ENCODE peak calls at places on chromosomes 6 and 20, in six cellular contexts. Y is activated B cell treated with CpG ODN at 0.5 μM for 24 hours; D is GM13976; E is amniotic epithelial cell; T is brain microvascular endothelial cell; H is activated CD8-positive, alpha-beta memory T cell treated with anti-CD3 and anti-CD28 coated beads for 48 hours. I is an unnamed sample.

GRCh38 chr6:168261234-168261633 is 58.3 kb downstream of the DACT2 start:
- DNase-seq in T (no peak), D (no peak), H (no peak), Y (no peak), E (no peak), I (no peak)

GRCh38 chr6:166691199-166691598 is 64.1 kb upstream of the RPS6KA2 start:
- DNase-seq in T (peak; percentile 14), E (peak; percentile 57), Y (no peak), H (no peak), D (no peak), I (no peak)

GRCh38 chr20:43750774-43751166 is 24.0 kb upstream of the GTSF1L start:
- DNase-seq in E (no peak), T (no peak), Y (no peak), D (no peak), H (no peak), I (no peak)

GRCh38 chr6:41548098-41548840 is 2.1 kb downstream of the FOXP4 start:
- DNase-seq in T (no peak), H (no peak), Y (peak; percentile 54), E (no peak), D (peak; percentile 74), I (no peak)

GRCh38 chr6:38195113-38195635 is 375.6 kb downstream of the ZFAND3 start:
- DNase-seq in E (no peak), D (no peak), T (no peak), Y (no peak), H (no peak), I (no peak)

GRCh38 chr6:134165827-134166226 is 113.4 kb upstream of the SLC2A12 start:
- DNase-seq in T (peak; percentile 52), H (no peak), D (no peak), Y (no peak), E (peak; percentile 67), I (no peak)

GRCh38 chr20:23918101-23918862 is 38.7 kb upstream of the CST5 start:
- DNase-seq in H (no peak), T (no peak), E (no peak), Y (no peak), D (peak; percentile 0), I (no peak)

GRCh38 chr6:136989591-136990578 is 54.9 kb downstream of the IL20RA start:
- DNase-seq in H (no peak), T (no peak), E (no peak), Y (no peak), D (peak; percentile 21), I (no peak)

GRCh38 chr6:63441266-63441956 is 121.6 kb upstream of the LGSN start:
- DNase-seq in Y (no peak), T (no peak), H (no peak), E (no peak), D (no peak), I (no peak)

GRCh38 chr6:121506761-121507754 is 71.6 kb downstream of the GJA1 start:
- DNase-seq in H (no peak), Y (no peak), T (peak; percentile 68), E (peak; percentile 100), D (no peak), I (no peak)

GRCh38 chr6:72724545-72724944 is 102.7 kb downstream of the KCNQ5 start:
- DNase-seq in T (no peak), Y (no peak), D (peak; percentile 36), H (no peak), E (no peak), I (peak; percentile 42)

GRCh38 chr20:25470045-25470444 is 62.6 kb downstream of the GINS1 start:
- DNase-seq in D (peak; percentile 77), Y (no peak), H (no peak), T (peak; percentile 19), E (peak; percentile 49), I (no peak)

GRCh38 chr20:63073051-63073737 is 66.4 kb upstream of the BHLHE23 start:
- DNase-seq in T (no peak), D (no peak), Y (no peak), H (no peak), E (no peak), I (no peak)

GRCh38 chr6:146546440-146546839 is 2.8 kb downstream of the RAB32 start:
- DNase-seq in E (peak; percentile 91), D (no peak), T (peak; percentile 82), H (no peak), Y (no peak), I (peak; percentile 12)

GRCh38 chr20:1227121-1227582 is 1.3 kb downstream of the RAD21L1 start:
- DNase-seq in E (no peak), D (peak; percentile 3), Y (no peak), T (no peak), H (no peak), I (no peak)

GRCh38 chr6:105550961-105551625 is 148.2 kb upstream of the PREP start:
- DNase-seq in H (no peak), T (no peak), E (no peak), Y (no peak), D (no peak), I (no peak)

GRCh38 chr6:85580104-85580877 is 13.4 kb downstream of the SNX14 start:
- DNase-seq in E (peak; percentile 41), Y (no peak), D (no peak), H (no peak), T (peak; percentile 9), I (no peak)

GRCh38 chr6:56093776-56094175 is 153.6 kb downstream of the COL21A1 start:
- DNase-seq in E (no peak), D (no peak), H (no peak), T (no peak), Y (no peak), I (no peak)

GRCh38 chr6:42150254-42150653 is 7.8 kb upstream of the C6orf132 start:
- DNase-seq in H (no peak), E (no peak), Y (no peak), T (no peak), D (no peak), I (no peak)

GRCh38 chr6:8785223-8785622 is 349.9 kb upstream of the SLC35B3 start:
- DNase-seq in E (no peak), T (no peak), D (no peak), H (no peak), Y (no peak), I (no peak)

GRCh38 chr6:154370545-154370944 is 13.9 kb upstream of the IPCEF1 start:
- DNase-seq in Y (no peak), T (peak; percentile 47), H (no peak), E (peak; percentile 16), D (peak; percentile 38), I (no peak)

GRCh38 chr6:39339111-39339510 is 16.6 kb upstream of the KCNK16 start:
- DNase-seq in D (no peak), E (no peak), H (no peak), T (no peak), Y (no peak), I (no peak)

GRCh38 chr20:32877507-32877906 is 18.8 kb downstream of the EFCAB8 start:
- DNase-seq in T (no peak), Y (no peak), E (peak; percentile 27), D (no peak), H (no peak), I (no peak)

GRCh38 chr20:57287007-57287810 is 20.8 kb upstream of the BMP7 start:
- DNase-seq in T (no peak), E (no peak), H (no peak), Y (no peak), D (no peak), I (no peak)

GRCh38 chr6:143529095-143529494 is 17.6 kb upstream of the FUCA2 start:
- DNase-seq in Y (no peak), D (no peak), T (no peak), E (no peak), H (no peak), I (no peak)

GRCh38 chr6:88891135-88891845 is 72.1 kb downstream of the RNGTT start:
- DNase-seq in E (no peak), H (no peak), Y (no peak), D (no peak), T (peak; percentile 29), I (no peak)